ENCODE peak calls at places on chromosome 5, in ten cellular contexts. N is IMR-90, E is astrocyte, B is left ventricle myocardium inferior, Q is colonic mucosa, A is mesendoderm, Y is brain microvascular endothelial cell, R is neuronal stem cell, K is AG04450, C is dorsolateral prefrontal cortex. I is an unnamed sample.

GRCh38 chr5:25892251-25892650 is 1146.1 kb downstream of the CDH9 start:
- DNase-seq in C (no peak), A (peak), B (no peak), N (no peak), R (no peak), Y (no peak), K (no peak), Q (no peak), E (no peak), I (no peak)

GRCh38 chr5:82107277-82107676 is 135.5 kb downstream of the ATG10 start:
- DNase-seq in K (no peak), R (no peak), B (no peak), Y (no peak), N (peak), E (peak), A (peak), Q (no peak), C (no peak), I (no peak)

GRCh38 chr5:132770476-132771159 is 6.4 kb downstream of the SEPTIN8 start:
- DNase-seq in E (no peak), N (no peak), Q (no peak), R (no peak), A (peak), K (no peak), C (no peak), Y (no peak), B (no peak), I (peak)

GRCh38 chr5:600551-601541 is 11.3 kb upstream of the CEP72 start:
- DNase-seq in C (peak), A (no peak), Y (no peak), Q (peak), B (no peak), N (no peak), E (no peak), K (no peak), R (no peak), I (peak)

GRCh38 chr5:1666812-1667588 is 132.6 kb downstream of the MRPL36 start:
- DNase-seq in E (no peak), C (no peak), B (no peak), Y (no peak), A (peak), R (peak), Q (no peak), K (no peak), N (no peak), I (no peak)

GRCh38 chr5:146206257-146206656 is 2.9 kb downstream of the RBM27 start:
- DNase-seq in N (no peak), E (no peak), A (no peak), C (no peak), B (no peak), Q (no peak), K (no peak), R (no peak), Y (no peak), I (no peak)

GRCh38 chr5:180315762-180316212 is 23.9 kb upstream of the MAPK9 start:
- DNase-seq in R (peak), A (peak), N (peak), K (no peak), E (no peak), C (peak), Q (peak), B (peak), Y (peak), I (peak)

GRCh38 chr5:107393846-107394245 is 276.9 kb downstream of the EFNA5 start:
- DNase-seq in N (no peak), K (no peak), B (no peak), Q (no peak), Y (no peak), R (no peak), A (no peak), E (no peak), C (no peak), I (no peak)

GRCh38 chr5:132825165-132825823 is 5.2 kb downstream of the SHROOM1 start:
- DNase-seq in K (no peak), E (no peak), C (no peak), N (no peak), A (peak), Q (no peak), Y (no peak), B (no peak), R (no peak), I (no peak)

GRCh38 chr5:378976-379742 is 57.6 kb downstream of the AHRR start:
- DNase-seq in N (peak), Y (no peak), C (no peak), A (no peak), Q (peak), K (no peak), E (peak), B (no peak), R (no peak), I (peak)

GRCh38 chr5:35046754-35047153 is 995 bp downstream of the AGXT2 start:
- DNase-seq in N (peak), E (peak), A (no peak), Q (no peak), C (no peak), R (no peak), K (peak), Y (peak), B (no peak), I (no peak)

GRCh38 chr5:969421-969839 is 39.2 kb upstream of the NKD2 start:
- DNase-seq in K (no peak), N (peak), R (no peak), Y (no peak), B (no peak), E (peak), C (no peak), A (no peak), Q (no peak), I (peak)

GRCh38 chr5:5330723-5331530 is 91.5 kb upstream of the ICE1 start:
- DNase-seq in R (no peak), A (no peak), K (no peak), C (no peak), N (no peak), Y (no peak), B (no peak), Q (no peak), E (peak), I (no peak)

GRCh38 chr5:130541617-130542221 is 623.3 kb downstream of the HINT1 start:
- DNase-seq in R (no peak), E (peak), N (no peak), Y (peak), B (no peak), K (no peak), C (no peak), A (no peak), Q (no peak), I (no peak)

GRCh38 chr5:119951330-119951934 is 322.1 kb downstream of the FAM170A start:
- DNase-seq in Y (no peak), E (no peak), Q (no peak), K (no peak), C (no peak), R (no peak), B (no peak), N (no peak), A (peak), I (no peak)

GRCh38 chr5:65081071-65081470 is 312.3 kb downstream of the CWC27 start:
- DNase-seq in C (no peak), Q (no peak), B (no peak), R (no peak), A (peak), K (no peak), Y (no peak), N (no peak), E (no peak), I (no peak)

GRCh38 chr5:19256036-19256435 is 732.0 kb downstream of the CDH18 start:
- DNase-seq in R (no peak), C (no peak), E (peak), B (no peak), Q (no peak), Y (no peak), A (no peak), K (no peak), N (no peak), I (no peak)

GRCh38 chr5:77987988-77988387 is 211.8 kb upstream of the TBCA start:
- DNase-seq in R (no peak), C (no peak), K (no peak), Y (no peak), A (no peak), Q (no peak), B (no peak), N (no peak), E (no peak), I (no peak)

GRCh38 chr5:168881427-168882149 is 302.4 kb upstream of the PANK3 start:
- DNase-seq in Q (no peak), B (no peak), N (no peak), C (no peak), Y (no peak), A (peak), K (no peak), E (no peak), R (no peak), I (no peak)

GRCh38 chr5:59040007-59040803 is 457.3 kb downstream of the RAB3C start:
- DNase-seq in E (no peak), C (no peak), K (no peak), N (no peak), R (no peak), Q (no peak), B (no peak), A (peak), Y (no peak), I (no peak)

GRCh38 chr5:133364916-133365315 is 247.4 kb downstream of the FSTL4 start:
- DNase-seq in Q (no peak), R (no peak), N (no peak), A (no peak), E (no peak), C (no peak), B (no peak), K (no peak), Y (no peak), I (no peak)

GRCh38 chr5:154749496-154749895 is 5.7 kb upstream of the LARP1 start:
- DNase-seq in A (no peak), B (no peak), C (no peak), K (no peak), Y (no peak), E (no peak), R (no peak), Q (no peak), N (no peak), I (no peak)

GRCh38 chr5:133441166-133441815 is 171.1 kb downstream of the FSTL4 start:
- DNase-seq in N (no peak), K (no peak), Y (no peak), A (no peak), B (no peak), R (no peak), Q (no peak), C (no peak), E (no peak), I (no peak)

GRCh38 chr5:132225165-132226032 is 2.3 kb downstream of the P4HA2 start:
- DNase-seq in E (peak), B (peak), K (no peak), A (no peak), N (peak), R (no peak), Y (peak), Q (peak), C (no peak), I (peak)

GRCh38 chr5:133612021-133612860 is at the start of gene FSTL4:
- DNase-seq in R (peak), E (no peak), C (peak), A (peak), K (no peak), Q (peak), B (no peak), N (no peak), Y (no peak), I (no peak)

GRCh38 chr5:134122530-134122929 is 8.0 kb downstream of the TCF7 start:
- DNase-seq in E (no peak), Y (no peak), K (no peak), A (no peak), N (no peak), B (no peak), R (no peak), Q (no peak), C (no peak), I (no peak)

GRCh38 chr5:96017951-96018350 is 56.3 kb upstream of the ELL2 start:
- DNase-seq in C (no peak), Y (no peak), B (no peak), E (peak), A (peak), N (peak), R (no peak), K (peak), Q (no peak), I (no peak)

GRCh38 chr5:96026334-96027065 is 64.8 kb upstream of the ELL2 start:
- DNase-seq in C (no peak), A (no peak), E (peak), K (peak), B (no peak), N (peak), Y (peak), Q (no peak), R (no peak), I (no peak)

GRCh38 chr5:96022971-96023370 is 61.3 kb upstream of the ELL2 start:
- DNase-seq in C (no peak), E (no peak), R (no peak), Y (no peak), Q (no peak), N (no peak), B (no peak), A (peak), K (no peak), I (no peak)

GRCh38 chr5:96024683-96025475 is 63.2 kb upstream of the ELL2 start:
- DNase-seq in Q (no peak), N (no peak), E (no peak), C (no peak), Y (no peak), K (no peak), B (no peak), A (no peak), R (no peak), I (no peak)

DNA sequence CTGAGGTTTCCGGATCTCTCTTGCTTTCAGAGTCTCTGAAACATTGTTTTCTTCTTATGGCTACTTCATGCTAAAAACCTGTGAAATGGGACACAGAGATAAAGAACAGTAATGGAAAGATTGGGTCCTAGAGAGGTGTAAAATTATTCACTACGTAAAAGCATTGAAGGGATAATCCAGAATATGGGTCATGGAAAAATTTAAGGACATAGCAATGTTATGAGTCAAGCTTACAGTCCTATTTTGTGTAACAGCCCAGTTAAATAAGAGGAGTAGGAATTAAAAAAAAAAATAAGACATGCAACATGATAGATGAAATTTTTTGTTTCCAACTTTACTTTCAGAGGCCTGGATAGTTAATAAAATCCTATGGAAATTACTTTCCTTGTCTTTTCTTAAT is 61.9 kb upstream of the ELL2 start:
- DNase-seq in A (peak), K (no peak), N (peak), E (peak), R (no peak), Q (no peak), Y (no peak), B (no peak), C (no peak), I (no peak)
- H3K27ac ChIP-seq in A (no peak), K (no peak), N (peak), E (no peak), R (no peak), Q (no peak), Y (peak), B (no peak), C (no peak), I (no peak)

GRCh38 chr5:149733129-149733900 is 3.2 kb downstream of the PPARGC1B start:
- DNase-seq in B (no peak), R (no peak), A (no peak), N (no peak), Y (no peak), E (no peak), K (no peak), Q (no peak), C (no peak), I (no peak)
- H3K4me3 ChIP-seq in B (peak), R (no peak), A (no peak), N (no peak), Y (no peak), E (no peak), K (no peak), Q (peak), C (peak), I (no peak)

DNA sequence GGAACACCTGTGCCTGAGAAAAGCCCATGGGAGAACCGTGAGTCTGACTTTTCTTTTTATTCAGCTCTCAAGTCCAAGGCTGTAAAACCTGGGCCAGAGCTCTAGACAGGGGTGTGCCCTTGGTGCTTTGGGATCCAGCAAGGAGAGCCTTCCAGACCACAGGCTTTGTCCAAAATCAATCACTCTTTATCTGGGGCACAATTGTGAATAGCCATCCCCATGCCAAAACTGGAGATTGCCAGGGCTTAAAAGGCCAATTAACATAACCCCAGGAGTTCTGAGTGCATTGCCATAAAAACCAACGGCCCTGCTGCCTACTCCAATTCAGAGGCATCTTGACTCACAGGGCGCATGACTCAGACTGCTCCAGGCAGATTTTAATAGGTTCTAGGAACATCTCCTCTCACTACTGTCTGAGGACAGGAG is 391.8 kb downstream of the ARHGEF28 start:
- DNase-seq in R (no peak), C (no peak), K (peak), B (no peak), Q (no peak), E (peak), N (peak), Y (peak), A (peak), I (no peak)
- H3K27ac ChIP-seq in R (no peak), C (no peak), K (no peak), B (no peak), Q (no peak), E (no peak), N (no peak), Y (no peak), A (no peak), I (no peak)

DNA sequence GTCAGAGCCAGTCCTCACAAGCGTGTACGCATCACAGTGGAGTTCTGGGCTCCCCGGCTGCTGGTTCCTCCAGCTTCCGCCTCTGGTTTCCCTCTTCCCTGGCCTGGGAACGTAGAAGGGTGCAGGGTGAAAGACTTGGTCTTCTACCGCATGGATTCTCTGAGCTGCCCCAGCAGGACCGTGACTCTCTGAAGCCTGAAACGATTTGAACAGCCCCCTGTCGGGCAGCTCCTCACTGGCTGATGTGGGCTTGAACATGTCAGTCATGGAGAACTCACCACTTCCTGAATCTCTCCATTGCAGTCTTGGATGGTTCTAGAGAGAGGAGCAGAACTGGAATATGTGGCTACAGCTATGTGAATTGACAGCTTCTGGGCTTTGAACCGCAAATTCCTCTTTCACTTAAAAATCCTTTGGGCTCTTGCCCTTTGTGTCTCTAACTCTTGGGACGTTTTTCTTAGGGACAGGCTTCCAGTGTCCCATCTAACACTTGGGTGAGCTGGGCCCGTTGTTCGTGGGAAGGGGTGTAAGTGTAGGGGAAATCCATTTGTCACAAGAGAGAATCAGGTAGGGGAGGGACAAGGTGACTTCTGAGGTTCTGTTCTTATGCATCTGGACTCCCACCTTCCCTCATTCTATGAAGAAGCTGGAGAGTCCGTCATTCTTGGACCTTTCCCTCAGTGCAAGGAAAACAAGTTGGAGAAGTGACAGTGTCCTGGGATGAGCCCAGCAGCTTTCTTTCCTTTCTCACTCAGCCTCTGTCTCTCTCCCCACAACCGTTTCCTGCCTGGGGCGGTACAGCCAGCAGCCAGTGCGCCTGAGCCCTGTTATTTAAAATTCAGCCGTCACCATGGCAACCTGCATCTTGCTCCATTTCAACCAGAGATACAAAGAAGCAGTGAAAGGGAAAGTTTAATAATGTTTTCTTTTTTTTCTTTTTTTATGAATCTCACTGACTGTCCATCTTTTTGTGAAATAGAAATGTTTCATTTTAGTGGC is 84.7 kb downstream of the PTTG1 start:
- DNase-seq in N (peak), B (no peak), C (no peak), R (no peak), E (peak), A (peak), K (no peak), Y (peak), Q (no peak), I (peak)
- H3K4me3 ChIP-seq in N (no peak), B (no peak), C (no peak), R (no peak), E (no peak), A (no peak), K (no peak), Y (no peak), Q (no peak), I (no peak)

DNA sequence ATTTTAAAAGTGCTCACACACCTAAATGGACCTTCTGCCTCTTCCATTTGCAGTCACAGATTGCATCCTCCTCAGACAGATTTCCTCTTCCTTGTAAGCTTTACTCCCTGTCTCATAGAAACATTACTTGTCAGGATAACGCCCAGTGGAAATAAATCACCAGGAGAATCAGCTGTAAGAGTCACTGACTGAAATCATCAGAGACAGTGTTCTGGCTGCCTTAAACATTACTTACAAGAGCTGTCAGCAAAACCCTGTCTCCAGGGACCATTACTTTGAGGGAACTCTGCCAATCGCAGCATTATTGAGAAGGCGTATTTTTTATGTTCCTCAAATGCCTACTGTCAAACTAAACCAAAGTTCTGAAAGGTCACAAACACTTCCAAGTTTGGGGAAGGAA is 5.9 kb downstream of the DPYSL3 start:
- DNase-seq in A (no peak), E (peak), C (no peak), Y (peak), N (peak), K (no peak), R (no peak), B (peak), Q (peak), I (no peak)
- H3K27ac ChIP-seq in A (no peak), E (peak), C (no peak), Y (no peak), N (no peak), K (no peak), R (no peak), B (peak), Q (no peak), I (peak)

GRCh38 chr5:179183481-179183880 is 123.3 kb downstream of the ZNF354C start:
- DNase-seq in Y (no peak), A (no peak), E (no peak), Q (no peak), B (no peak), N (no peak), K (no peak), C (no peak), R (no peak), I (peak)

GRCh38 chr5:179185256-179186091 is 125.3 kb downstream of the ZNF354C start:
- DNase-seq in K (no peak), E (no peak), A (no peak), B (no peak), R (no peak), Q (no peak), N (no peak), Y (no peak), C (no peak), I (peak)

GRCh38 chr5:179186092-179186419 is 125.9 kb downstream of the ZNF354C start:
- DNase-seq in K (no peak), B (no peak), Y (no peak), E (no peak), Q (no peak), C (no peak), A (no peak), R (no peak), N (no peak), I (peak)

GRCh38 chr5:179182601-179183000 is 122.4 kb downstream of the ZNF354C start:
- DNase-seq in B (no peak), C (no peak), Q (no peak), A (no peak), K (no peak), Y (no peak), R (no peak), E (no peak), N (no peak), I (peak)

DNA sequence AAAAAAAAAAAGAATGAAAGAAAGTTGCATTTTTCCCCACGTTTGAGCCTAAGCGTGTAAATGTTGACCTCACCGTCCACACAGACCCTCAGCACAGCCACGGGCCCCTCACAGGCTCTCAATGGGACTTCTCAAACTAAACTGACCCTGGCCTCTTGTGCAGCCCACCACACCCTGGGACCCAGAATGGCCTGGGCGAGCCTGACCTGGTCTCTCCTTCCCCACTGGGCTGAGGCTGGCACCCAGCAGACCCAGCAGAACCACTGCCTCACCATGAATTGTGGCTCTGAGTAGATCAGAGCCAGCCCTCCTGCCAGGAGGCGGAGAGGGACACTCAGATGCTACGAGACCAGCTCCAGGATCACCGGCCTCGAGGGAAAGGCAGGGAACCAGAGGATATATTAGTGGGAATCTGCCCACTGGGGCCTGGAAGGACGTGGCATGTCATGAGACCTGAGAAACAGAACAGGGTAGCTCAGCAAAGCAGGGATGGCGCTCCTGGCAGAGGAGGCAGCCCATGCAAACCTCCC is 124.4 kb downstream of the ZNF354C start:
- DNase-seq in E (no peak), C (no peak), Q (no peak), N (no peak), R (no peak), K (no peak), B (no peak), Y (no peak), A (no peak), I (no peak)
- H3K4me3 ChIP-seq in E (no peak), C (no peak), Q (no peak), N (no peak), R (no peak), K (no peak), B (no peak), Y (no peak), A (no peak), I (no peak)